ENCODE peak calls at places on chromosome 17, in seven cellular contexts. One of them, this sample, is unnamed.
A peak's percentile ranks its signal among the peaks of the same experiment; 100 is the strongest.

GRCh38 chr17:69012895-69013805 is 47.6 kb downstream of the ABCA9 start:
- DNase-seq in BE2C: no peak
- DNase-seq in spleen: no peak
- DNase-seq in uterus: peak; percentile 18
- DNase-seq in A673: peak; percentile 3
- DNase-seq in lung: no peak
- DNase-seq in GM23248: peak; percentile 68
- DNase-seq in this sample: peak; percentile 23

GRCh38 chr17:63275318-63275967 is 170.7 kb downstream of the CYB561 start:
- DNase-seq in GM23248: peak; percentile 98
- DNase-seq in spleen: no peak
- DNase-seq in A673: peak; percentile 73
- DNase-seq in uterus: no peak
- DNase-seq in lung: no peak
- DNase-seq in BE2C: no peak
- DNase-seq in this sample: peak; percentile 69

GRCh38 chr17:73231363-73231762 is 30.3 kb downstream of the CPSF4L start:
- DNase-seq in BE2C: no peak
- DNase-seq in lung: no peak
- DNase-seq in GM23248: peak; percentile 64
- DNase-seq in spleen: no peak
- DNase-seq in uterus: no peak
- DNase-seq in A673: peak; percentile 25
- DNase-seq in this sample: peak; percentile 8

GRCh38 chr17:50637829-50638571 is 3.3 kb downstream of the ABCC3 start:
- DNase-seq in spleen: no peak
- DNase-seq in A673: no peak
- DNase-seq in uterus: no peak
- DNase-seq in GM23248: no peak
- DNase-seq in BE2C: no peak
- DNase-seq in lung: no peak
- DNase-seq in this sample: no peak

GRCh38 chr17:66255112-66255511 is 25.9 kb upstream of the APOH start:
- DNase-seq in BE2C: peak; percentile 35
- DNase-seq in uterus: peak; percentile 47
- DNase-seq in lung: no peak
- DNase-seq in A673: peak; percentile 85
- DNase-seq in GM23248: peak; percentile 88
- DNase-seq in spleen: no peak
- DNase-seq in this sample: peak; percentile 11

GRCh38 chr17:57356153-57356721 is 99.9 kb downstream of the MSI2 start:
- DNase-seq in GM23248: no peak
- DNase-seq in A673: no peak
- DNase-seq in spleen: no peak
- DNase-seq in BE2C: no peak
- DNase-seq in lung: no peak
- DNase-seq in uterus: no peak
- DNase-seq in this sample: no peak

GRCh38 chr17:57456622-57457021 is 200.3 kb downstream of the MSI2 start:
- DNase-seq in A673: no peak
- DNase-seq in lung: no peak
- DNase-seq in spleen: no peak
- DNase-seq in BE2C: no peak
- DNase-seq in uterus: no peak
- DNase-seq in GM23248: no peak
- DNase-seq in this sample: peak; percentile 80

GRCh38 chr17:80068301-80069160 is 32.1 kb downstream of the CCDC40 start:
- DNase-seq in uterus: peak; percentile 82
- DNase-seq in lung: no peak
- DNase-seq in GM23248: peak; percentile 31
- DNase-seq in A673: no peak
- DNase-seq in BE2C: peak; percentile 44
- DNase-seq in spleen: no peak
- DNase-seq in this sample: no peak

GRCh38 chr17:22193113-22193512 is 500.8 kb downstream of the KCNJ18 start:
- DNase-seq in BE2C: no peak
- DNase-seq in A673: no peak
- DNase-seq in lung: no peak
- DNase-seq in GM23248: no peak
- DNase-seq in uterus: no peak
- DNase-seq in spleen: no peak
- DNase-seq in this sample: no peak

GRCh38 chr17:62008294-62008693 is 56.8 kb downstream of the MED13 start:
- DNase-seq in BE2C: no peak
- DNase-seq in lung: no peak
- DNase-seq in spleen: no peak
- DNase-seq in GM23248: no peak
- DNase-seq in A673: no peak
- DNase-seq in uterus: no peak
- DNase-seq in this sample: no peak

GRCh38 chr17:51064061-51064735 is 56.5 kb downstream of the SPAG9 start:
- DNase-seq in uterus: no peak
- DNase-seq in BE2C: no peak
- DNase-seq in lung: no peak
- DNase-seq in spleen: no peak
- DNase-seq in GM23248: peak; percentile 27
- DNase-seq in A673: no peak
- DNase-seq in this sample: no peak

GRCh38 chr17:15236281-15237105 is 28.6 kb downstream of the PMP22 start:
- DNase-seq in uterus: no peak
- DNase-seq in BE2C: no peak
- DNase-seq in GM23248: peak; percentile 55
- DNase-seq in A673: no peak
- DNase-seq in lung: no peak
- DNase-seq in spleen: no peak
- DNase-seq in this sample: no peak

GRCh38 chr17:45852535-45853297 is 8.0 kb downstream of the SPPL2C start:
- DNase-seq in BE2C: peak; percentile 74
- DNase-seq in lung: peak; percentile 55
- DNase-seq in uterus: peak; percentile 45
- DNase-seq in GM23248: peak; percentile 70
- DNase-seq in spleen: peak; percentile 70
- DNase-seq in A673: peak; percentile 58
- DNase-seq in this sample: peak; percentile 39

GRCh38 chr17:231191-231965 is 49.9 kb upstream of the DOC2B start:
- DNase-seq in uterus: peak; percentile 12
- DNase-seq in BE2C: no peak
- DNase-seq in lung: no peak
- DNase-seq in spleen: peak; percentile 49
- DNase-seq in A673: no peak
- DNase-seq in GM23248: no peak
- DNase-seq in this sample: no peak

GRCh38 chr17:2055494-2056220 is 754 bp downstream of the HIC1 start:
- DNase-seq in BE2C: no peak
- DNase-seq in lung: no peak
- DNase-seq in spleen: peak; percentile 86
- DNase-seq in A673: no peak
- DNase-seq in GM23248: peak; percentile 71
- DNase-seq in uterus: peak; percentile 57
- DNase-seq in this sample: no peak

GRCh38 chr17:67461228-67461780 is 84.2 kb downstream of the PITPNC1 start:
- DNase-seq in BE2C: no peak
- DNase-seq in uterus: no peak
- DNase-seq in GM23248: no peak
- DNase-seq in A673: no peak
- DNase-seq in lung: no peak
- DNase-seq in spleen: no peak
- DNase-seq in this sample: no peak

GRCh38 chr17:81941484-81942166 is 4.5 kb upstream of the PYCR1 start:
- DNase-seq in lung: no peak
- DNase-seq in BE2C: peak; percentile 15
- DNase-seq in GM23248: no peak
- DNase-seq in spleen: no peak
- DNase-seq in A673: no peak
- DNase-seq in uterus: no peak
- DNase-seq in this sample: no peak

GRCh38 chr17:2123467-2124251 is 68.8 kb downstream of the HIC1 start:
- DNase-seq in BE2C: no peak
- DNase-seq in lung: no peak
- DNase-seq in GM23248: peak; percentile 48
- DNase-seq in A673: no peak
- DNase-seq in spleen: no peak
- DNase-seq in uterus: no peak
- DNase-seq in this sample: peak; percentile 27

GRCh38 chr17:15257316-15257925 is 7.7 kb downstream of the PMP22 start:
- DNase-seq in A673: peak; percentile 80
- DNase-seq in spleen: peak; percentile 86
- DNase-seq in uterus: peak; percentile 79
- DNase-seq in lung: peak; percentile 84
- DNase-seq in GM23248: peak; percentile 90
- DNase-seq in BE2C: peak; percentile 71
- DNase-seq in this sample: peak; percentile 86

GRCh38 chr17:46815474-46816353 is 2.8 kb downstream of the WNT3 start:
- DNase-seq in spleen: no peak
- DNase-seq in uterus: no peak
- DNase-seq in GM23248: no peak
- DNase-seq in BE2C: no peak
- DNase-seq in lung: no peak
- DNase-seq in A673: no peak
- DNase-seq in this sample: no peak

GRCh38 chr17:61461586-61461966 is 9.4 kb downstream of the TBX4 start:
- DNase-seq in BE2C: no peak
- DNase-seq in GM23248: no peak
- DNase-seq in uterus: no peak
- DNase-seq in A673: no peak
- DNase-seq in lung: no peak
- DNase-seq in spleen: peak; percentile 43
- DNase-seq in this sample: no peak

GRCh38 chr17:61794792-61795191 is 68.5 kb downstream of the BRIP1 start:
- DNase-seq in uterus: no peak
- DNase-seq in A673: no peak
- DNase-seq in lung: no peak
- DNase-seq in BE2C: no peak
- DNase-seq in GM23248: no peak
- DNase-seq in spleen: no peak
- DNase-seq in this sample: no peak

GRCh38 chr17:40309031-40309937 is at the start of gene RARA:
- DNase-seq in spleen: peak; percentile 87
- DNase-seq in uterus: peak; percentile 57
- DNase-seq in A673: no peak
- DNase-seq in BE2C: peak; percentile 77
- DNase-seq in lung: peak; percentile 62
- DNase-seq in GM23248: peak; percentile 64
- DNase-seq in this sample: no peak

GRCh38 chr17:20938244-20938643 is 104.6 kb downstream of the USP22 start:
- DNase-seq in lung: no peak
- DNase-seq in BE2C: no peak
- DNase-seq in A673: no peak
- DNase-seq in GM23248: no peak
- DNase-seq in spleen: no peak
- DNase-seq in uterus: no peak
- DNase-seq in this sample: no peak

GRCh38 chr17:3669548-3669947 is 936 bp downstream of the EMC6 start:
- DNase-seq in GM23248: peak; percentile 20
- DNase-seq in BE2C: no peak
- DNase-seq in uterus: no peak
- DNase-seq in lung: no peak
- DNase-seq in spleen: no peak
- DNase-seq in A673: peak; percentile 44
- DNase-seq in this sample: no peak

GRCh38 chr17:10059684-10060211 is 138.7 kb downstream of the GAS7 start:
- DNase-seq in GM23248: peak; percentile 38
- DNase-seq in BE2C: no peak
- DNase-seq in A673: no peak
- DNase-seq in lung: no peak
- DNase-seq in uterus: peak; percentile 48
- DNase-seq in spleen: no peak
- DNase-seq in this sample: no peak

GRCh38 chr17:3740611-3741073 is 16.9 kb downstream of the HASPIN start:
- DNase-seq in BE2C: no peak
- DNase-seq in GM23248: no peak
- DNase-seq in lung: no peak
- DNase-seq in A673: no peak
- DNase-seq in uterus: no peak
- DNase-seq in spleen: no peak
- DNase-seq in this sample: no peak

GRCh38 chr17:4945176-4945943 is 3.0 kb downstream of the PFN1 start:
- DNase-seq in lung: peak; percentile 84
- DNase-seq in uterus: peak; percentile 87
- DNase-seq in spleen: peak; percentile 91
- DNase-seq in BE2C: peak; percentile 69
- DNase-seq in A673: peak; percentile 73
- DNase-seq in GM23248: peak; percentile 96
- DNase-seq in this sample: peak; percentile 91
- H3K36me3 ChIP-seq in lung: peaks cover 32% of the 10 kb centered on the region
- H3K36me3 ChIP-seq in uterus: no peaks in the 10 kb centered on the region
- H3K36me3 ChIP-seq in spleen: peaks cover 36% of the 10 kb centered on the region
- H3K36me3 ChIP-seq in BE2C: peaks cover 24% of the 10 kb centered on the region
- H3K36me3 ChIP-seq in A673: peaks cover 41% of the 10 kb centered on the region
- H3K36me3 ChIP-seq in GM23248: peaks cover 11% of the 10 kb centered on the region
- H3K36me3 ChIP-seq in this sample: peaks cover 54% of the 10 kb centered on the region

GRCh38 chr17:28193241-28193640 is 125.8 kb upstream of the TMEM97 start:
- DNase-seq in uterus: no peak
- DNase-seq in A673: no peak
- DNase-seq in GM23248: no peak
- DNase-seq in spleen: no peak
- DNase-seq in lung: peak; percentile 44
- DNase-seq in BE2C: no peak
- DNase-seq in this sample: no peak
- H3K36me3 ChIP-seq in uterus: no peaks in the 10 kb centered on the region
- H3K36me3 ChIP-seq in A673: peaks cover 3% of the 10 kb centered on the region
- H3K36me3 ChIP-seq in GM23248: peaks cover 35% of the 10 kb centered on the region
- H3K36me3 ChIP-seq in spleen: peaks cover 7% of the 10 kb centered on the region
- H3K36me3 ChIP-seq in lung: peaks cover 2% of the 10 kb centered on the region
- H3K36me3 ChIP-seq in BE2C: no peaks in the 10 kb centered on the region
- H3K36me3 ChIP-seq in this sample: peaks cover 43% of the 10 kb centered on the region

DNA sequence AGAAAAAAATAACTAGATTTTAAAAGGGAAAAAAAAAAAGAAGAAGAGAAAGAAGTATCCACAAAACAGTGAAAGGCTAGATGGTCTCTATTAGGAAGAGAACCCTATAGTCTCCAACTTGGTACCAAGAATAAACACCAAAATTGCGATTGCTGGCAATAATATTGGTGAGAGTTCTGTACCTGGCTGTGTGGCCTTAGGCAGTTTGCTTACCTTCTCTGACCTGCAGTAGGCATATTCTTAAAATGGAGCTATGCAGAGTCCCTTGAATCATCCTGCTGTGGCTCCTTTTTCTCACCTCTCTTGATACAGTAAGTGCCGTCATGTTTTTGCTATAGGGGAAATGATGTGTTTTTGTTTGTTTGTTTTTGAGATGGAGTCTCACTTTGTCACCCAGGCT is 35.1 kb downstream of the BRCA1 start:
- DNase-seq in BE2C: no peak
- DNase-seq in spleen: no peak
- DNase-seq in lung: no peak
- DNase-seq in uterus: no peak
- DNase-seq in GM23248: no peak
- DNase-seq in A673: no peak
- DNase-seq in this sample: no peak
- H3K36me3 ChIP-seq in BE2C: peaks cover 48% of the 10 kb centered on the region
- H3K36me3 ChIP-seq in spleen: no peaks in the 10 kb centered on the region
- H3K36me3 ChIP-seq in lung: no peaks in the 10 kb centered on the region
- H3K36me3 ChIP-seq in uterus: no peaks in the 10 kb centered on the region
- H3K36me3 ChIP-seq in GM23248: no peaks in the 10 kb centered on the region
- H3K36me3 ChIP-seq in A673: peaks cover 12% of the 10 kb centered on the region
- H3K36me3 ChIP-seq in this sample: peaks cover 69% of the 10 kb centered on the region

DNA sequence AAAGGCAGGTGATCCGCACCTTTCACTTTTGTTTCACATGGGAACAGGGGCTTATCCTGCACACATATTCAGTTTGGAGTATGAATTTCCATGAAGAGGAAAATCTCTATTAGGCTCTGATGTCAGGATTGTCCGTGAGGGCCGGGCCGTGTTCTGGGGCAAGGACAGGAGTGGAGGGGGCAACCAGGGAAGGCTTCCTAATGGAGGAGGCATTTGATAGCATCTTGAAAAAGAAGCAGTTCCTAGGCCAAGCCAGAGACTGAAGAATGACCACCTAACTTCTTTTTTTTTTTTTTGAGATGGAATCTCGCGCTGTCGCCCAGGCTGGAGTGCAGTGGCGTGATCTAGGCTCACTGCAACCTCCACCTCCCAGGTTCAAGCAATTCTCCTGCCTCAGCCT is 174.2 kb downstream of the SEC14L1 start:
- DNase-seq in A673: no peak
- DNase-seq in BE2C: no peak
- DNase-seq in spleen: peak; percentile 38
- DNase-seq in GM23248: no peak
- DNase-seq in uterus: no peak
- DNase-seq in lung: no peak
- DNase-seq in this sample: no peak
- H3K36me3 ChIP-seq in A673: no peaks in the 10 kb centered on the region
- H3K36me3 ChIP-seq in BE2C: no peaks in the 10 kb centered on the region
- H3K36me3 ChIP-seq in spleen: no peaks in the 10 kb centered on the region
- H3K36me3 ChIP-seq in GM23248: no peaks in the 10 kb centered on the region
- H3K36me3 ChIP-seq in uterus: no peaks in the 10 kb centered on the region
- H3K36me3 ChIP-seq in lung: no peaks in the 10 kb centered on the region
- H3K36me3 ChIP-seq in this sample: peaks cover 64% of the 10 kb centered on the region

This sample was measured in MG63.